ENCODE peak calls at places on chromosomes 16 and 17, in five cellular contexts. Z is mesendoderm, T is IMR-90, S is mesenchymal stem cell, V is H9. H is an unnamed sample.

GRCh38 chr16:47142469-47143328 is 1.0 kb downstream of the NETO2 start:
- DNase-seq in S (peak; percentile 66), T (peak; percentile 44), Z (peak; percentile 68), V (peak; percentile 32), H (peak; percentile 46)

GRCh38 chr17:17783121-17783824 is 53.5 kb downstream of the SREBF1 start:
- DNase-seq in T (no peak), Z (peak; percentile 80), V (peak; percentile 91), S (peak; percentile 48), H (peak; percentile 81)

GRCh38 chr17:62601438-62601837 is 26.0 kb upstream of the MRC2 start:
- DNase-seq in S (no peak), T (no peak), Z (no peak), V (no peak), H (no peak)

GRCh38 chr16:78749745-78750268 is 650.4 kb downstream of the WWOX start:
- DNase-seq in S (no peak), T (no peak), V (no peak), Z (no peak), H (no peak)

GRCh38 chr16:51409001-51409675 is 258.1 kb upstream of the SALL1 start:
- DNase-seq in T (peak; percentile 41), Z (no peak), V (no peak), S (peak; percentile 20), H (no peak)

GRCh38 chr16:29790949-29791844 is 646 bp downstream of the KIF22 start:
- DNase-seq in Z (no peak), T (no peak), S (peak; percentile 25), V (no peak), H (no peak)

GRCh38 chr17:66841328-66841727 is 6.4 kb downstream of the CACNG5 start:
- DNase-seq in Z (peak; percentile 56), V (peak; percentile 57), S (no peak), T (no peak), H (no peak)

GRCh38 chr17:13311301-13311700 is 290.4 kb downstream of the HS3ST3A1 start:
- DNase-seq in V (no peak), Z (no peak), T (peak; percentile 12), S (peak; percentile 50), H (no peak)

GRCh38 chr17:34578016-34578415 is 1.4 kb upstream of the TMEM132E start:
- DNase-seq in S (no peak), T (no peak), Z (no peak), V (peak; percentile 62), H (no peak)
- H3K4ac ChIP-seq in S (no peak overlapping the region), T (no peak overlapping the region), Z (no peak overlapping the region), V (no peak overlapping the region), H (no peak overlapping the region)

GRCh38 chr17:395974-396373 is 43.4 kb upstream of the RPH3AL start:
- DNase-seq in S (no peak), Z (no peak), V (no peak), T (no peak), H (no peak)

GRCh38 chr17:396788-397187 is 44.2 kb upstream of the RPH3AL start:
- DNase-seq in V (no peak), Z (no peak), T (no peak), S (no peak), H (no peak)

GRCh38 chr17:393806-394717 is 41.5 kb upstream of the RPH3AL start:
- DNase-seq in T (no peak), S (no peak), V (no peak), Z (no peak), H (no peak)

GRCh38 chr17:395179-395578 is 42.6 kb upstream of the RPH3AL start:
- DNase-seq in Z (no peak), V (no peak), T (no peak), S (no peak), H (no peak)

DNA sequence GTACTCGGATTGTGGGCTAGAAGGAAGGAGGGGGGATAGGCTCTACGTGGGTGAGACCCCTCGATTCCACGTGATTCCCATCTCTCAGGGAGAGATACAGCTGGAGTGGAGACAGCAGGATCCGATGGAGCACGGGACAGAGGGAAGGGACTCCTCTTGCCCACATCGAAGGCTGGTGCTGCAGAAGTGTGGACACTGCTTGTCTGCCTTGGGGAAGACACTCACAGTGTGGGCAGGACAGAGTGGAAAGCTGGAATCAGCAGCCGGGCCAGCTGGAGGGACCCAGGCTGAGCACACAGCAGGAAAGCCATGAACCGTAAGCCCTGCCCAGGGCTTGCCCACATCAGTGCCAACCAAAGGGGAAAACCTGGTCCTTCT is 42.1 kb upstream of the RPH3AL start:
- DNase-seq in Z (no peak), V (no peak), T (no peak), S (no peak), H (no peak)
- H3K27me3 ChIP-seq in Z (no peaks in the 10 kb centered on the region), V (no peaks in the 10 kb centered on the region), T (peaks cover 14% of the 10 kb centered on the region), S (no peaks in the 10 kb centered on the region), H (peaks cover 4% of the 10 kb centered on the region)

DNA sequence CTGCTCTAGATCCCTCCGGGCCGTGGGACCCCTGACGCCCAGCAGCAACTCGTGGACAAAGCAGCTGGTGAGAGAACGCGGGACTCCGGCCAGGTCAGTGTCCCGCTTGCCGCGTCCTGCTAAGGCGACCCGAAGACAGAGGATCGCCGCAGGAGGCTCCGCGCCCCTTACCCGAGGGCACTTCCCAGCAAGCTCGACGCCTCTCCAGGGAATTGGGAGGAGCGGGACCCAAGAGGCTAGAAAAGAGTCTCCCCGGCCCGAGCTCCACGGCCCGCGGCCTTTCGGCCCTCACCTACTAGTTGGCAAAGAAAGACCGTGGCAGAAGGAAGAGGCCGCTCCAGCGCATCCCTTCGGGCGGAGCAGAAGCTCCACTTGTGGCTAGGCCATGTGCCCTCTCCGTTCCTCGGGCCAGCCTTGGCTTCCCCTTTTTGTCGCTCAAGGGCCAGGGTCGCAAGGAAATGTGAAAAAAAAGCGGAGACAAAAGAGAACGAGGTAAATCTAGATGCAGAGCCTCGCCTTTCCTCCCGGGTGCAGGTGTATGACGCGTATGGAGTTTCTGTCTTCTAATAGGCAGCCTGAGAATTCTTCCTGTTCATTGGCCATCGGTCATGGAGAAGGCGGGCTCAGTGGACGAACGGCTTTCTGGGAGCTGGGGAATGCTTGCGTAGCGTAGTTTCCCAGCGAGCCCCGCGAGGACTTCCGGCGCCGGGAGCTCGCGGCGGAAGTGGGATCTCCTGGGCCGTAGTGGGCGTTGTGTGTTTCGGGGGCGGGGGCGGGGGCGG is at the start of gene ZNF213:
- DNase-seq in Z (peak; percentile 100), S (peak; percentile 99), V (peak; percentile 98), T (peak; percentile 97), H (peak; percentile 97)
- H3K4ac ChIP-seq in Z (peak within 1 kb of the TSS; percentile 96), S (peak within 1 kb of the TSS; percentile 71), V (peak within 1 kb of the TSS; percentile 72), T (peak within 1 kb of the TSS; percentile 90), H (peak within 1 kb of the TSS; percentile 6)

GRCh38 chr17:39593371-39593770 is 14.3 kb downstream of the NEUROD2 start:
- DNase-seq in V (no peak), T (no peak), Z (no peak), S (no peak), H (no peak)
- H3K27me3 ChIP-seq in V (peaks cover 48% of the 10 kb centered on the region), T (peaks cover 51% of the 10 kb centered on the region), Z (peaks cover 46% of the 10 kb centered on the region), S (peaks cover 83% of the 10 kb centered on the region), H (peaks cover 62% of the 10 kb centered on the region)

DNA sequence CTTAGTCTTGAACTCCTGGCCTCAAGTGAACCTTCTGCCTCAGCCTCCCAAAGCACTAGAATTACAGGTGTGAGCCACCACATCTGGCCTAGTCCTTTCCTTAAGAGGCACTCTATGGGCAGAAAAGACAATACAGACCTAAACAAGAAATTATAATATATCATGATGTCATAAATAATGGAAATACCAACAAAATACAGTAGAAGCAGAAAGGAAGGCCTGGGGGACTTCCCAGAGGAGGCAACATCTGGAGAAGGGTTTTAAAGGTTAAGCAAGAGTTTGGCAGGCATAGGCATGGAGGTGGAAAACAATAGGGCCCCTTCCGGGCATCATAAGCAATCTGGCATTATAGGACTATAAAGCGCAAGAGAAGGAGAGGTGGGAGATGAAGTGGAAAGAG is 24.9 kb upstream of the GNA13 start:
- DNase-seq in V (no peak), T (no peak), Z (no peak), S (no peak), H (no peak)
- H3K4ac ChIP-seq in V (no peak overlapping the region), T (no peak overlapping the region), Z (no peak overlapping the region), S (no peak overlapping the region), H (no peak overlapping the region)

H was measured in neuronal stem cell.